ENCODE peak calls at places on chromosomes 11 and 22, in five cellular contexts. L, X, D, Y and A are unnamed samples.

GRCh38 chr11:22192289-22192641 is 620 bp upstream of the ANO5 start:
- DNase-seq in L (no peak), X (peak), D (peak), Y (peak), A (peak)

GRCh38 chr11:76793834-76794291 is 10.7 kb downstream of the TSKU start:
- DNase-seq in L (no peak), X (peak), D (no peak), Y (no peak), A (no peak)

GRCh38 chr11:76756341-76756771 is 26.8 kb upstream of the TSKU start:
- DNase-seq in L (no peak), X (no peak), D (no peak), Y (no peak), A (no peak)

GRCh38 chr11:440065-441042 is 1.5 kb downstream of the ANO9 start:
- DNase-seq in L (no peak), X (no peak), D (peak), Y (peak), A (no peak)

GRCh38 chr11:134275534-134276395 is at the start of gene GLB1L3:
- DNase-seq in L (no peak), X (peak), D (peak), Y (no peak), A (peak)

GRCh38 chr11:46520971-46521745 is 72.7 kb downstream of the AMBRA1 start:
- DNase-seq in L (no peak), X (no peak), D (no peak), Y (no peak), A (peak)

GRCh38 chr11:14538926-14539554 is 18.9 kb upstream of the PSMA1 start:
- DNase-seq in L (no peak), X (no peak), D (no peak), Y (no peak), A (no peak)

GRCh38 chr11:3202759-3203158 is 15.9 kb downstream of the MRGPRG start:
- DNase-seq in L (no peak), X (no peak), D (no peak), Y (no peak), A (no peak)

GRCh38 chr22:21816787-21817496 is 50.5 kb downstream of the MAPK1 start:
- DNase-seq in L (peak), X (peak), D (peak), Y (no peak), A (no peak)

GRCh38 chr11:10622957-10623787 is 54.7 kb upstream of the LYVE1 start:
- DNase-seq in L (no peak), X (no peak), D (no peak), Y (no peak), A (no peak)

GRCh38 chr11:103877221-103877620 is 159.2 kb upstream of the DDI1 start:
- DNase-seq in L (no peak), X (no peak), D (no peak), Y (no peak), A (no peak)

GRCh38 chr11:94849836-94850235 is 81.7 kb downstream of the AMOTL1 start:
- DNase-seq in L (no peak), X (no peak), D (no peak), Y (no peak), A (no peak)

GRCh38 chr11:44128729-44129128 is 33.3 kb downstream of the EXT2 start:
- DNase-seq in L (no peak), X (no peak), D (no peak), Y (no peak), A (no peak)

GRCh38 chr11:118878187-118878586 is 5.5 kb upstream of the CXCR5 start:
- DNase-seq in L (no peak), X (no peak), D (no peak), Y (no peak), A (no peak)

GRCh38 chr11:26994579-26995210 is 783 bp downstream of the FIBIN start:
- DNase-seq in L (no peak), X (no peak), D (no peak), Y (no peak), A (peak)

GRCh38 chr11:106070606-106071005 is 6.5 kb downstream of the KBTBD3 start:
- DNase-seq in L (no peak), X (no peak), D (no peak), Y (peak), A (no peak)

GRCh38 chr11:44589301-44589700 is 23.8 kb downstream of the CD82 start:
- DNase-seq in L (no peak), X (no peak), D (no peak), Y (no peak), A (no peak)

GRCh38 chr22:31344369-31345330 is 1.5 kb downstream of the PATZ1 start:
- DNase-seq in L (no peak), X (no peak), D (no peak), Y (no peak), A (peak)

GRCh38 chr11:19018901-19019300 is 41.6 kb downstream of the MRGPRX2 start:
- DNase-seq in L (no peak), X (no peak), D (no peak), Y (peak), A (peak)

DNA sequence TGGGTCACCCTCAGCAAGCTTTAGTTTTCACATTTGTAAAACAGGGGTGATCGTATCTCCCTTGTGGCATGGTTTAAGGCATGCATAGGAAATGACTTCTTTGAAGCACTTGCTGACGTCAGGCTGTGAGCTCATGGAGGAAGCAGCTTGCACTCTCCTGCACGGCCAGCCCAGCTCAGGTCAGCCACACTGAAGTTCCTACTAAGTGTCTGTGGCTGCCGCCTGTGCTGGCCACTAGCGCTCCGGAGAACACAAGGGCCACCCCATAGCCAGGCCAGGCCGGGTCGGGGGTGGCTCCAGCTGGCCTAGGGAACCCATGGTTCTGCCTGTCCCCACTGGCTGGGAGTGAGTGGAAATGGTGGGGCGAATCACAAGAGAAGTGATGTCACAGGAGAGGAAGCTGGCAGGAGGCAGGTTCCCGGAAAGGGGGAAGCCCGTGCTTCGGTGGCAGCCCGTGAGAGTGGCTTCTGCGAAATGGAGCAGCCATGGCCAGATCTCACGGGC is 28.2 kb downstream of the KCTD17 start:
- DNase-seq in L (no peak), X (no peak), D (no peak), Y (no peak), A (no peak)
- TF ChIP-seq JUNB in L (no peak), X (no peak), D (no peak), Y (no peak), A (no peak)

DNA sequence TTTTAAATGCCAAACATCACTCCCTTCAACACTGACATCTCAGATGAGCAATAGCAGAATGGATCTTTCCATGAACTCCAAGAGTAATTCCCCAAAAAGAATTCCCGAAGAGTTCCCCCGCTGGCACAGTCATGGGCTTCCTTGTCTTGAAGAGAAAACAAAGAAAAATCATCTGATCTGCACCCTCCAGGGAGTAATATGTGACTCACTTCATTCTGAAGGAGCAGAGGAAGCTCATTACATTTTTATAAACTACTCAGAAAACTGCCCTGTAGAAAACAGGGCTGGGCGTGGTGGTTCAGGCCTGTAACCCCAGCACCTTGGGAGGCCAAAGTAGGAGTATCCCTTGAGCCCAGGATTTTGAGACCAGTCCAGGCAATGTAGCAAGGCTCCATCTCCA is 35.7 kb downstream of the CELSR1 start:
- DNase-seq in L (no peak), X (no peak), D (no peak), Y (no peak), A (no peak)
- TF ChIP-seq JUNB in L (no peak), X (no peak), D (no peak), Y (no peak), A (no peak)

GRCh38 chr11:110065189-110065588 is 28.0 kb upstream of the ZC3H12C start:
- DNase-seq in L (no peak), X (no peak), D (no peak), Y (no peak), A (no peak)

GRCh38 chr11:110053848-110054414 is 39.3 kb upstream of the ZC3H12C start:
- DNase-seq in L (no peak), X (no peak), D (no peak), Y (no peak), A (peak)

GRCh38 chr11:110056956-110057355 is 36.2 kb upstream of the ZC3H12C start:
- DNase-seq in L (no peak), X (no peak), D (no peak), Y (no peak), A (no peak)

DNA sequence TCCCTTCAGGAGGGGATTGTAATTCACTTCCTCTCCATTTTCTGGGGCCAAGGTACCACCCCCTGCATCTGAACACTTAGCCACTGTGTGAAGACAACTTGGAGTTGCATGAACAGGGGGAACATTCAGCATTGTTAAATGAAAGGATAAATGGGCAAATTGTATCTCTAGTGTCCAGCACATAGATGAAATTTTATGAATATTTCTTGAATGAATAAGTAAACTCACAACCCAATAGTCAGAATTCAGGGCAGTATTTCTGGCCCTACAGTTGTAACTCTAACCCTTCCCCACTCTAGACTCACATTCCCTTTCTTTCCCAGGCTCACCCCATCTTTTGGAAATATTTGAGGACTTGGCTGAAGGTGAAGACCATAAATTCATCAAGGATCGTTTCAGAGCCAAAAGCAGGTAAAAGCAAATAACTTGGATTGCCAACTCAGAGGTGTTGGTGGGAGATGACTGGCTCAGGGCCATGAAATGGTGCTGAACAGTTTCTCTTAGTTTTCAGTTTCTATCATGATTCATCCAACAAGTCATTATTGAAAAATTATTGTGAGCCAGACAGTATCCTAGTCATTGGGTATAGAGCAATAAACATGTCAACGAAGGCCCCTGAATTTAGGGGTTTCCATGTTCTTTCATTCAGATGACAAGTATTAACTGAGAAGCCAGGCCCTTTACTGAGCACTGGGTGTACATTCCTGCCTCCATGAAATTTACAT is 33.3 kb upstream of the ZC3H12C start:
- DNase-seq in L (no peak), X (no peak), D (no peak), Y (no peak), A (no peak)
- TF ChIP-seq JUNB in L (no peak), X (no peak), D (no peak), Y (no peak), A (no peak)

GRCh38 chr11:35304393-35304790 is 115.0 kb downstream of the SLC1A2 start:
- DNase-seq in L (no peak), X (peak), D (no peak), Y (peak), A (no peak)
- TF ChIP-seq JUNB in L (no peak), X (no peak), D (no peak), Y (no peak), A (no peak)